ENCODE peak calls at places on chromosomes 13 and 19, in four cellular contexts. G, K, R and E are unnamed samples.

GRCh38 chr13:64428196-64428595 is 2801.9 kb downstream of the PCDH9 start:
- DNase-seq in G (peak; percentile 68), K (no peak), R (no peak), E (no peak)

GRCh38 chr13:28128926-28129325 is 9.4 kb upstream of the PAN3 start:
- DNase-seq in G (no peak), K (no peak), R (no peak), E (no peak)

GRCh38 chr19:34067861-34068271 is 104.4 kb upstream of the LSM14A start:
- DNase-seq in G (no peak), K (no peak), R (peak; percentile 53), E (no peak)

GRCh38 chr19:27654266-27654990 is 1558.5 kb downstream of the UQCRFS1 start:
- DNase-seq in G (no peak), K (no peak), R (no peak), E (peak; percentile 62)

GRCh38 chr19:55273978-55274707 is 5.8 kb downstream of the HSPBP1 start:
- DNase-seq in G (no peak), K (no peak), R (no peak), E (no peak)

GRCh38 chr19:44576843-44577565 is 36.4 kb upstream of the IGSF23 start:
- DNase-seq in G (peak; percentile 40), K (no peak), R (peak; percentile 58), E (peak; percentile 58)

GRCh38 chr13:108947551-108948030 is 318.2 kb downstream of the MYO16 start:
- DNase-seq in G (peak; percentile 66), K (no peak), R (peak; percentile 75), E (no peak)

GRCh38 chr19:17114414-17114831 is 38.8 kb downstream of the MYO9B start:
- DNase-seq in G (no peak), K (no peak), R (no peak), E (no peak)

GRCh38 chr13:98261165-98261672 is 84.2 kb upstream of the RNF113B start:
- DNase-seq in G (no peak), K (no peak), R (no peak), E (no peak)

GRCh38 chr13:49858183-49858856 is 65.8 kb upstream of the KPNA3 start:
- DNase-seq in G (peak; percentile 95), K (no peak), R (peak; percentile 96), E (no peak)

DNA sequence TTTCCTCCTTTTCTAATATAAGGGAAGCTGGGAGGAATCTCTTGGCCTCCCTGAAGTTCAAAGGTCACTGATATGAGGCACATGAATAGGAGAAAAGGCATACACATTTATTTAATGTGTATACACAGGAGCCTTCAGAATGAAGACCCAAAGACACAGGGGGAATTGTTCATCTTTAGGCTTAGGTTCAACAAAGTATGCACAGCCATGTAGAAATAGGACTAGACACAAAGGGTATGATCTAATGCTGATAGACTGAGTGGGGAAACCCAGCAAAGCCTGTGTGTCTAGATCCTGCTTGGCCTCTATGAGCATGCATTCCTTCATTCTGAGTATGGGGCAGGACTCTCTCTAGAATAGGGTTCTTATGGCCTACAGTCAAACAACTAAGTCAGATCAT is 177.1 kb upstream of the RFC3 start:
- DNase-seq in G (no peak), K (no peak), R (peak; percentile 45), E (no peak)
- H3K4me1 ChIP-seq in G (peaks cover 27% of the 10 kb centered on the region), K (peaks cover 6% of the 10 kb centered on the region), R (peaks cover 84% of the 10 kb centered on the region), E (peaks cover 4% of the 10 kb centered on the region)

DNA sequence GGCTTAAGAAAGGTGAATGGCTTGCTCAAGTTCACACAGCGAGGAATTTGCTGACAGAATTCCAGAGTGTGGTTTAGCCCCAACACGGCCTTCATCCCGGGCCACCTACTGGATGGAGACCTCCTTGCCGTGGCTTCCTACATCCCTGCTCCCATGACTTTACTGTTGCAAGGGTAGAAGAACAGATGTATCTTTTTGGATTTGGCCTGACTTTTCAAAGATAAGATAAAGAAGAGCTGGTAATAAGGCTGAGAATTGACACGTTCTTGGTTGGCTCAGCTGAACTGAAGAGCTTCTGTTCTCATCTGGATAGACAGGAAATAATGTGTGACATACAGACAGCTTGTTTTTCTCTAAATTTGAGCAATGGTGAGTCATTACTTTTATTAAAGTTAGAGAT is 113.1 kb downstream of the KLF5 start:
- DNase-seq in G (peak; percentile 19), K (no peak), R (peak; percentile 31), E (no peak)
- H3K27ac ChIP-seq in G (no peak overlapping the region), K (no peak overlapping the region), R (no peak overlapping the region), E (no peak overlapping the region)

DNA sequence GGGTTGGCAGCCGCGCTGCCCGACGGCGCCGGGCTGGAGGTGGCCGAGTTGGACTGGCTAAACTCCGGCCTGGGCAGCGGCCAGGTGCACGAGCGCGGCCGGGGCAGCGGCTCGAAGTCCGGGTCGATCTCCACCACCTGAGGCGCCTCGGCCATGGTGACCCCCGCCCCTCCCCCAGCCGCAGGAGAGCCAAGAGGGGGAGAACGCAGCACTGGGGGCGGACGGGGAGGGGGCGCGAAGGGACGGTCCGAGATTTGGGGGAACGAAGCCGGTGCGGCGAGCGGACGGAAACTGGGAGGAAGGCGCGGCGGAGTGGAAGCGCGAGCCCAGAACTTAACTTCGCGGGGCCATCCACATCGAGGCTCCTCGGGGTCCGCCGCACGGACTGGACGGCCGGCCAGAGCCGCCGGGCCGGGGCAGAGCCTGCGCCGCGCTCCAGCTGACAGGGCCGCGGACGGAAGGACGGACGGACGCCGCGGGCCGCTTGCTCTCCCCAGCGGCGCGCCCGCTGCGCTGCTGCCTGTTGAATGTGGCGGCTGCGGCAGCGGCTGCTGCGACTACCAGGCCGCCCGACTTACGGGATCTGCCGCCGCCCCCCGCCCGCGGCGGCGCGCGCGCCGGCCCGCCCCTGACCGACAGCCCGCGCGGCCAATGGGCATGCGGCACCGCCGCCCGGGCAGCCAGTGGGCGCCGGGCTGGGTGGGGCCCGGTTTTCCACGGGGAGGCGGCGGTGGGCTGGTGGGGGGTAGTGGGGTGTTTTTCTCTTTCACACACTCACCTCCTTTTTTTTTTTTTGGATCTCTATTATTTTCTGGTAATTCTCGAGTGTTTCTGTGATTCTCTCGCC is at the start of gene FOXO1:
- DNase-seq in G (peak; percentile 86), K (peak; percentile 97), R (peak; percentile 92), E (peak; percentile 79)
- H3K4me1 ChIP-seq in G (no peaks in the 10 kb centered on the region), K (peaks cover 39% of the 10 kb centered on the region), R (no peaks in the 10 kb centered on the region), E (peaks cover 7% of the 10 kb centered on the region)

DNA sequence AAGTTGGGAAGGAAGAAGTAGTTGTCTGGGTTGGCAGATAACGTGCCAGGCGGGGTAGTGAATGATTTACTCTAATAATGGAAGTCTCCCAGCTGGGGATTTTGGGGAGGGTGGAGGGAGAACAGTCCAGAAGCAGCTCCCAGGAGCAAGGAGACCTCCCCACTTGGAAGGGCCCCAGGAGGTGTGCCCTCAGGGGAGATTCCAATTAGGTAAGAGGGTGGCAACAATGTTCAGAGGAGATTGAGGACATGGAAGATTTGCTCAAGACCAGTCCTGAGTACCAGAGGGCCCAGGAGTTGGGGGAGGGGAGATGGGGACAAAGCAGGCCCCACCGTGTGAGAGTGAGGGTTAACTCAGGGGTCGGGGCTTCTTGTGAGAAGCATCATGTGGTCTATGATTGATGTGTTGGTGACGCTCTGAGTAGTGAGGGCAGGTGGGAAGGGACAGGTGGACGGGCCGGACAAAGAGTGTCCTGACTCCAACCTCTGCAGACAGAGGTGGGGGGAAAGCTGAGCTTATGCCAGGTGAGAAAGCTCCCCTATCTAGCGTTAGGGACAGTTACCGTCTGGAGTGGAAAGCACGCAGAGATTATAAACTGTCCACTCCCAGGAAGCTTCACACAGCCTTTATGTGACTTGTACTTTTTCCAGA is 3.5 kb downstream of the SPINT2 start:
- DNase-seq in G (no peak), K (no peak), R (no peak), E (no peak)
- H3K27ac ChIP-seq in G (no peak overlapping the region), K (peak overlapping the region; percentile 46), R (no peak overlapping the region), E (no peak overlapping the region)

GRCh38 chr13:94313321-94313720 is 166.2 kb downstream of the DCT start:
- DNase-seq in G (no peak), K (no peak), R (no peak), E (no peak)

GRCh38 chr13:94315188-94315587 is 164.3 kb downstream of the DCT start:
- DNase-seq in G (no peak), K (no peak), R (no peak), E (no peak)

GRCh38 chr13:94322925-94323324 is 156.6 kb downstream of the DCT start:
- DNase-seq in G (no peak), K (no peak), R (peak; percentile 58), E (no peak)

GRCh38 chr13:94323746-94324408 is 155.6 kb downstream of the DCT start:
- DNase-seq in G (no peak), K (no peak), R (no peak), E (no peak)

GRCh38 chr13:94318418-94318817 is 161.1 kb downstream of the DCT start:
- DNase-seq in G (peak; percentile 70), K (no peak), R (peak; percentile 30), E (no peak)
- H3K4me1 ChIP-seq in G (peaks cover 7% of the 10 kb centered on the region), K (peaks cover 5% of the 10 kb centered on the region), R (peaks cover 24% of the 10 kb centered on the region), E (no peaks in the 10 kb centered on the region)